ENCODE peak calls at places on chromosomes 6 and 20, in eight cellular contexts. One of them, this sample, is unnamed. For H3K4me1, the result is how much of the 10 kb centered on the place peaks cover.

GRCh38 chr6:130683761-130684517 is 143.3 kb upstream of the SMLR1 start:
- DNase-seq in GM12878: no peak
- DNase-seq in mesendoderm: no peak
- DNase-seq in PC-3: no peak
- DNase-seq in H9: no peak
- DNase-seq in Karpas-422: no peak
- DNase-seq in neural progenitor cell: no peak
- DNase-seq in MM.1S: no peak
- DNase-seq in this sample: no peak

GRCh38 chr6:128803911-128804310 is 79.0 kb upstream of the LAMA2 start:
- DNase-seq in GM12878: no peak
- DNase-seq in mesendoderm: no peak
- DNase-seq in PC-3: peak
- DNase-seq in H9: no peak
- DNase-seq in Karpas-422: no peak
- DNase-seq in neural progenitor cell: no peak
- DNase-seq in MM.1S: no peak
- DNase-seq in this sample: peak

GRCh38 chr6:160267102-160267501 is 8.5 kb upstream of the SLC22A2 start:
- DNase-seq in GM12878: no peak
- DNase-seq in mesendoderm: no peak
- DNase-seq in PC-3: no peak
- DNase-seq in H9: no peak
- DNase-seq in Karpas-422: no peak
- DNase-seq in neural progenitor cell: no peak
- DNase-seq in MM.1S: no peak
- DNase-seq in this sample: no peak

GRCh38 chr6:6969761-6970223 is 138.0 kb upstream of the RREB1 start:
- DNase-seq in GM12878: no peak
- DNase-seq in mesendoderm: peak
- DNase-seq in PC-3: peak
- DNase-seq in H9: peak
- DNase-seq in Karpas-422: no peak
- DNase-seq in neural progenitor cell: no peak
- DNase-seq in MM.1S: no peak
- DNase-seq in this sample: no peak

GRCh38 chr6:114747995-114748625 is 405.3 kb upstream of the HS3ST5 start:
- DNase-seq in GM12878: no peak
- DNase-seq in mesendoderm: peak
- DNase-seq in PC-3: peak
- DNase-seq in H9: no peak
- DNase-seq in Karpas-422: peak
- DNase-seq in neural progenitor cell: peak
- DNase-seq in MM.1S: peak
- DNase-seq in this sample: peak

GRCh38 chr20:49854190-49854875 is 41.7 kb downstream of the SLC9A8 start:
- DNase-seq in GM12878: no peak
- DNase-seq in mesendoderm: peak
- DNase-seq in PC-3: no peak
- DNase-seq in H9: no peak
- DNase-seq in Karpas-422: no peak
- DNase-seq in neural progenitor cell: no peak
- DNase-seq in MM.1S: no peak
- DNase-seq in this sample: no peak

GRCh38 chr6:135675862-135676261 is 175.6 kb upstream of the PDE7B start:
- DNase-seq in GM12878: peak
- DNase-seq in mesendoderm: peak
- DNase-seq in PC-3: peak
- DNase-seq in H9: peak
- DNase-seq in Karpas-422: peak
- DNase-seq in neural progenitor cell: peak
- DNase-seq in MM.1S: peak
- DNase-seq in this sample: no peak

GRCh38 chr6:125469915-125470314 is 168.1 kb upstream of the HDDC2 start:
- DNase-seq in GM12878: no peak
- DNase-seq in mesendoderm: no peak
- DNase-seq in PC-3: no peak
- DNase-seq in H9: no peak
- DNase-seq in Karpas-422: no peak
- DNase-seq in neural progenitor cell: no peak
- DNase-seq in MM.1S: no peak
- DNase-seq in this sample: no peak

GRCh38 chr6:34595332-34596090 is 39.4 kb upstream of the SPDEF start:
- DNase-seq in GM12878: no peak
- DNase-seq in mesendoderm: no peak
- DNase-seq in PC-3: peak
- DNase-seq in H9: no peak
- DNase-seq in Karpas-422: no peak
- DNase-seq in neural progenitor cell: no peak
- DNase-seq in MM.1S: no peak
- DNase-seq in this sample: peak

GRCh38 chr6:21263531-21264287 is 329.8 kb upstream of the SOX4 start:
- DNase-seq in GM12878: peak
- DNase-seq in mesendoderm: no peak
- DNase-seq in PC-3: peak
- DNase-seq in H9: no peak
- DNase-seq in Karpas-422: no peak
- DNase-seq in neural progenitor cell: no peak
- DNase-seq in MM.1S: no peak
- DNase-seq in this sample: peak

GRCh38 chr6:2509746-2510145 is 241.0 kb downstream of the MYLK4 start:
- DNase-seq in GM12878: no peak
- DNase-seq in mesendoderm: no peak
- DNase-seq in PC-3: no peak
- DNase-seq in H9: no peak
- DNase-seq in Karpas-422: no peak
- DNase-seq in neural progenitor cell: no peak
- DNase-seq in MM.1S: no peak
- DNase-seq in this sample: no peak

GRCh38 chr6:39791850-39792500 is at the start of gene DAAM2:
- DNase-seq in GM12878: no peak
- DNase-seq in mesendoderm: peak
- DNase-seq in PC-3: no peak
- DNase-seq in H9: peak
- DNase-seq in Karpas-422: no peak
- DNase-seq in neural progenitor cell: peak
- DNase-seq in MM.1S: no peak
- DNase-seq in this sample: peak

GRCh38 chr6:1792989-1793388 is 183.3 kb downstream of the FOXC1 start:
- DNase-seq in GM12878: no peak
- DNase-seq in mesendoderm: peak
- DNase-seq in PC-3: peak
- DNase-seq in H9: peak
- DNase-seq in Karpas-422: peak
- DNase-seq in neural progenitor cell: peak
- DNase-seq in MM.1S: peak
- DNase-seq in this sample: no peak

GRCh38 chr6:80733645-80734044 is 627.2 kb downstream of the BCKDHB start:
- DNase-seq in GM12878: no peak
- DNase-seq in mesendoderm: no peak
- DNase-seq in PC-3: no peak
- DNase-seq in H9: no peak
- DNase-seq in Karpas-422: no peak
- DNase-seq in neural progenitor cell: no peak
- DNase-seq in MM.1S: no peak
- DNase-seq in this sample: peak

GRCh38 chr6:30071081-30071818 is 4.3 kb downstream of the PPP1R11 start:
- DNase-seq in GM12878: no peak
- DNase-seq in mesendoderm: no peak
- DNase-seq in PC-3: no peak
- DNase-seq in H9: peak
- DNase-seq in Karpas-422: no peak
- DNase-seq in neural progenitor cell: peak
- DNase-seq in MM.1S: no peak
- DNase-seq in this sample: peak

GRCh38 chr20:34069341-34070078 is 42.5 kb downstream of the EIF2S2 start:
- DNase-seq in GM12878: peak
- DNase-seq in mesendoderm: peak
- DNase-seq in PC-3: peak
- DNase-seq in H9: peak
- DNase-seq in Karpas-422: peak
- DNase-seq in neural progenitor cell: peak
- DNase-seq in MM.1S: peak
- DNase-seq in this sample: peak

GRCh38 chr6:3165631-3166534 is 8.5 kb upstream of the TUBB2A start:
- DNase-seq in GM12878: no peak
- DNase-seq in mesendoderm: peak
- DNase-seq in PC-3: peak
- DNase-seq in H9: no peak
- DNase-seq in Karpas-422: no peak
- DNase-seq in neural progenitor cell: peak
- DNase-seq in MM.1S: no peak
- DNase-seq in this sample: peak

GRCh38 chr6:34147906-34148701 is 2.2 kb upstream of the GRM4 start:
- DNase-seq in GM12878: no peak
- DNase-seq in mesendoderm: no peak
- DNase-seq in PC-3: no peak
- DNase-seq in H9: peak
- DNase-seq in Karpas-422: no peak
- DNase-seq in neural progenitor cell: no peak
- DNase-seq in MM.1S: no peak
- DNase-seq in this sample: no peak

DNA sequence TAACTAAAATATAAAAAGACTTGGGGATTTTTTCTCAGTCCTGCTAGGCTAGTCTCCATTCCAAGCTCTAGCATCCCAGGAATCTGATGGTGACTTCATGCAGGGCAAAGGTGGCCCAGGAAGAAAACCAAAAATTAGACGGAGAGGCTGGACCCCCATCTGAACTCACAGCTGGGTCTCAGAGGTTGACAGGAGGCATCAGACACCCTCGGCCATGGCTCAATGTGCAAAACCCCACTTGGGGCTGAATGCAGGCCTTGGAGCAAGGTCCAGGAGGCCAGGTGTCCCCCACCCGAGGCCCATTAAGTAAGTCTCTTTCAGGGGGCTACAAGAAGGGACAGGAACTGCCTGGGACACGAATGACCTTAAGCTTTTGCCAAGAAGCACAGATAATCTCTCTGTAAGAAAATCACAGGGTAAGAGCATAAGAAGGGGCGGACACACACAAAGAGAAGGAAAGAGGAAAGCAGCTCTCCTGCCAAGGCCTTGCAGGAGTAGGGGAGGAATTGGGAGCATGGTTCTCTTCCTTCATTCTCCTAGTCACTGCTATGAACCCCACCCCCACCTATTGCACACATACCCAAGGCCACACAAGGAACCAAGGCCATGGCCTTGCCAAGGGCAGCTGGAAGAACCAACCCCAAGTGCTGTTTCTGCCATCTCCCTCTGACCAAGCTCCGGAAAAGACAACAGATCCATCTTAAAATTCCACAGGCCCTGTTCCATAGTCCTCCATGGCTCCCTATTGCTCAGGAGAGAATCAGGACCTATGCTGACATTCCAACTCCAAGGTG is 31.6 kb downstream of the TRAM2 start:
- DNase-seq in GM12878: no peak
- DNase-seq in mesendoderm: no peak
- DNase-seq in PC-3: no peak
- DNase-seq in H9: no peak
- DNase-seq in Karpas-422: no peak
- DNase-seq in neural progenitor cell: no peak
- DNase-seq in MM.1S: no peak
- DNase-seq in this sample: no peak
- H3K4me1 ChIP-seq in GM12878: under half
- H3K4me1 ChIP-seq in mesendoderm: under half
- H3K4me1 ChIP-seq in PC-3: half or more
- H3K4me1 ChIP-seq in H9: under half
- H3K4me1 ChIP-seq in Karpas-422: half or more
- H3K4me1 ChIP-seq in neural progenitor cell: under half
- H3K4me1 ChIP-seq in MM.1S: half or more
- H3K4me1 ChIP-seq in this sample: half or more

GRCh38 chr6:64221776-64222175 is 586.2 kb downstream of the PHF3 start:
- DNase-seq in GM12878: no peak
- DNase-seq in mesendoderm: no peak
- DNase-seq in PC-3: no peak
- DNase-seq in H9: no peak
- DNase-seq in Karpas-422: no peak
- DNase-seq in neural progenitor cell: no peak
- DNase-seq in MM.1S: no peak
- DNase-seq in this sample: no peak
- H3K27ac ChIP-seq in GM12878: no peak
- H3K27ac ChIP-seq in mesendoderm: no peak
- H3K27ac ChIP-seq in PC-3: no peak
- H3K27ac ChIP-seq in H9: no peak
- H3K27ac ChIP-seq in Karpas-422: no peak
- H3K27ac ChIP-seq in neural progenitor cell: no peak
- H3K27ac ChIP-seq in MM.1S: no peak
- H3K27ac ChIP-seq in this sample: no peak

DNA sequence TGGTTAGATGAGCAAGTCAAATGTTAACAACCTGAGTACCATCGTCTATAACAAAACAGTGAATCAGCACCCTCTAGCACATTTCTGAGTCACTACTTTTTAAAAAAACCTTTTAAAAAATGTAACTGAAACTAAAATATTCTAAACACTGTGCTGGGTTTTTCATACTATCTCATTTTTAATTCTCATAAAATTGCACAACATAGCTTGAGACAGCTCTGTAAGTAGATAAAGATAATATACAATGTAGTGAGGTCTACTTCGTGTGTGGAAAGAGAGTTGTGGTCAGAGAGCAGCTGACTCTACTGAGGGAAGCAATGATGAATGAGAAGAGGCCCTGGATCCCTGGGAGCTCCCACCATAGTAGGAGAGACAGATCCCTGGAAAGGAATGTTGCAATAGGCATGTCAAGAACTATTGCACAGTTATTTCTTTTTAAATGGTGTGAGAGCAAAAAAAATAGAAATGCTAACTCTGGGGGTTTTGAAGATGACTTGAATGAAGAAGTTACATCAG is 13.6 kb upstream of the CALHM6 start:
- DNase-seq in GM12878: no peak
- DNase-seq in mesendoderm: no peak
- DNase-seq in PC-3: peak
- DNase-seq in H9: no peak
- DNase-seq in Karpas-422: no peak
- DNase-seq in neural progenitor cell: no peak
- DNase-seq in MM.1S: peak
- DNase-seq in this sample: peak
- H3K9ac ChIP-seq in GM12878: no peak
- H3K9ac ChIP-seq in mesendoderm: no peak
- H3K9ac ChIP-seq in PC-3: no peak
- H3K9ac ChIP-seq in H9: no peak
- H3K9ac ChIP-seq in Karpas-422: no peak
- H3K9ac ChIP-seq in neural progenitor cell: no peak
- H3K9ac ChIP-seq in MM.1S: no peak
- H3K9ac ChIP-seq in this sample: no peak

GRCh38 chr6:36605560-36606391 is 11.6 kb downstream of the SRSF3 start:
- DNase-seq in GM12878: no peak
- DNase-seq in mesendoderm: no peak
- DNase-seq in PC-3: no peak
- DNase-seq in H9: no peak
- DNase-seq in Karpas-422: no peak
- DNase-seq in neural progenitor cell: no peak
- DNase-seq in MM.1S: no peak
- DNase-seq in this sample: no peak
- H3K4me1 ChIP-seq in GM12878: under half
- H3K4me1 ChIP-seq in mesendoderm: under half
- H3K4me1 ChIP-seq in PC-3: under half
- H3K4me1 ChIP-seq in H9: under half
- H3K4me1 ChIP-seq in Karpas-422: under half
- H3K4me1 ChIP-seq in neural progenitor cell: under half
- H3K4me1 ChIP-seq in MM.1S: under half
- H3K4me1 ChIP-seq in this sample: under half

This sample was measured in astrocyte.